ENCODE peak calls at places on chromosomes 16 and 17, in seven cellular contexts. L, W, T, H, S, Z and E are unnamed samples.

GRCh38 chr17:33647976-33648375 is 354.9 kb upstream of the ASIC2 start:
- DNase-seq in L (no peak), W (peak), T (no peak), H (peak), S (no peak), Z (no peak), E (no peak)

GRCh38 chr16:4676826-4677225 is 16.5 kb upstream of the NUDT16L1 start:
- DNase-seq in L (no peak), W (no peak), T (no peak), H (no peak), S (no peak), Z (no peak), E (no peak)

GRCh38 chr16:7185689-7186088 is 147.0 kb upstream of the RBFOX1 start:
- DNase-seq in L (no peak), W (no peak), T (no peak), H (no peak), S (peak), Z (no peak), E (no peak)

GRCh38 chr17:550776-551175 is 163.9 kb downstream of the VPS53 start:
- DNase-seq in L (no peak), W (no peak), T (no peak), H (no peak), S (no peak), Z (no peak), E (no peak)

GRCh38 chr17:19418312-19418992 is 7.4 kb downstream of the RNF112 start:
- DNase-seq in L (no peak), W (no peak), T (no peak), H (no peak), S (no peak), Z (no peak), E (no peak)

GRCh38 chr17:37761065-37761464 is 16.2 kb upstream of the HNF1B start:
- DNase-seq in L (no peak), W (no peak), T (no peak), H (no peak), S (no peak), Z (no peak), E (no peak)

GRCh38 chr17:7132511-7133094 is 18.0 kb upstream of the ASGR2 start:
- DNase-seq in L (peak), W (no peak), T (peak), H (no peak), S (peak), Z (peak), E (peak)

GRCh38 chr17:32609085-32609484 is 122.3 kb downstream of the CDK5R1 start:
- DNase-seq in L (peak), W (no peak), T (peak), H (peak), S (peak), Z (no peak), E (peak)

GRCh38 chr17:58204796-58205195 is 12.3 kb downstream of the EPX start:
- DNase-seq in L (no peak), W (no peak), T (no peak), H (no peak), S (no peak), Z (no peak), E (no peak)

GRCh38 chr16:88451586-88452484 is 1.2 kb upstream of the ZFPM1 start:
- DNase-seq in L (no peak), W (no peak), T (no peak), H (no peak), S (peak), Z (no peak), E (no peak)

GRCh38 chr17:73924083-73924482 is 279.4 kb upstream of the RPL38 start:
- DNase-seq in L (no peak), W (no peak), T (no peak), H (no peak), S (no peak), Z (no peak), E (no peak)
- TF ChIP-seq TAF1 in L (no peak), W (no peak), T (no peak), H (no peak), S (no peak), Z (no peak), E (no peak)

GRCh38 chr17:10177131-10177920 is 21.1 kb downstream of the GAS7 start:
- DNase-seq in L (no peak), W (no peak), T (no peak), H (no peak), S (no peak), Z (no peak), E (no peak)
- TF ChIP-seq TAF1 in L (no peak), W (no peak), T (no peak), H (no peak), S (no peak), Z (no peak), E (no peak)

GRCh38 chr16:27221576-27222498 is 18.5 kb downstream of the KDM8 start:
- DNase-seq in L (no peak), W (no peak), T (no peak), H (no peak), S (no peak), Z (no peak), E (no peak)
- TF ChIP-seq TAF1 in L (no peak), W (no peak), T (no peak), H (no peak), S (no peak), Z (no peak), E (no peak)

GRCh38 chr17:35448214-35448898 is at the start of gene SLFN13:
- DNase-seq in L (peak), W (peak), T (peak), H (peak), S (no peak), Z (peak), E (peak)
- TF ChIP-seq TAF1 in L (no peak), W (no peak), T (no peak), H (no peak), S (no peak), Z (peak), E (peak)

DNA sequence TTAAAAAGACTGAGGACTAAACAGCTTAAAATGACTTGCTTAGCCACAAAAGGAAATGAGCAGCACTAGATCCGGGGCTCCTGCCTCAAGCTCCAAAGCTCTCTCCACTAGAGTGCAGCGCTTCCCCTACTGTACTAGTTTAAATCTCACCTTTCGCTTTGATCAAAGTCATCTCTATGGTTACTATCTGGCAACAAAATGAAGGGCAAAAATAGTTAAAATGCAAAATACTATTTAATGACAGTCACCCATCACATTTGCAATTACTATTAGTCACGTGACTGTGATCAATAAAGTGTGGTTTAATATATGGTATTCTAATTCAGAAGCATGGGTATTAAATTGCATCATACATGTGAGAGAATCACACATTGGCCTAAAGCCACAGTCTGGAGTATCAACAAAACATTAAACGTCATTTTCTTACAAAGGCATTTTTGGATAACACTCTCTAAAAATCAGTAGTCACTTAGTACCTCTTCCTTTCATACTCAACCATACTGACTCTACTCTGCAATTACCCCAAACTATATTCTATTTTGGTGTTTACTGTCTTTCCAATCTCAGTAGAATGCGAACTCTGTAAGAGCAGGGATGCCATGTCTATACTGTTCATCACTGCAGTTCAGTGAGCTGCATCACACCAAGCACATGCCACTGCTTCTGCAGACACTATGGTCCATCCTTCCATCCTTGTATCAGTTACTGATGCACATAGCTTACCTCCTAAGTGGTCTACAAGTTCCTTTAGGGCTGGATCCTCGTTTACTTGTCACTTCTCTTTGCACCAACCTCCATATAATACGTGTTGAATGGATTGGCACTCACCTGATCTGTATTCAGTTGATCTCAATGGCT is 6.2 kb downstream of the PSMD12 start:
- DNase-seq in L (no peak), W (peak), T (no peak), H (peak), S (no peak), Z (no peak), E (peak)
- TF ChIP-seq TAF1 in L (no peak), W (no peak), T (no peak), H (no peak), S (no peak), Z (no peak), E (no peak)

DNA sequence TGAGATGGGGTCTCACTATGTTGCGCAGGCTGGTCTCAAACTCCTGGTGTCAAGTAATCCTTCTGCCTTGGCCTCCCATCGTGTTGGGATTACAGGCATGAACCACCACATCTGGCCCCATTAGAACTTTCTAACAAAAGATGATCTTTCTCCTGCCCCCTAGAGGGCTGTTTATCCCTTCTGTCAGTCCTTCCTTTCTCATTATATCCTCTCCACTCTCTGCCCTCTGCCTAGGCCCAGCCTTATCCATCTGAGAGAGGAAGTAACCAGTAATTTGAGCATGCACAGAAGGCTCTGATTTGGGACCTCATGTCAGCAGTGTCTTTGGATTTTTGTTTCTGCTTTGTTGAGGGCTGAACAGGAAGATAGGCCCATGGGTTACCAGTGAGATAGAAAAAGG is 4.4 kb upstream of the DHX40 start:
- DNase-seq in L (peak), W (peak), T (no peak), H (peak), S (peak), Z (no peak), E (no peak)
- TF ChIP-seq TAF1 in L (no peak), W (no peak), T (no peak), H (no peak), S (no peak), Z (no peak), E (no peak)